ENCODE peak calls at places on chromosomes 7 and 10, in five cellular contexts. G is esophagus squamous epithelium, D is cardiac muscle cell, C is sigmoid colon, E is uterus. O is an unnamed sample. For H3K9me3, the result is how much of the 10 kb centered on the place peaks cover.

GRCh38 chr7:82081644-82082224 is 311.9 kb upstream of the HGF start:
- DNase-seq in D (no peak), E (no peak), G (no peak), C (no peak), O (peak)

GRCh38 chr10:515674-516073 is 173.8 kb downstream of the DIP2C start:
- DNase-seq in G (no peak), C (no peak), D (no peak), E (no peak), O (no peak)

GRCh38 chr7:36001546-36001945 is 151.5 kb upstream of the EEPD1 start:
- DNase-seq in E (no peak), D (no peak), C (no peak), G (no peak), O (no peak)

GRCh38 chr7:36048902-36049240 is 104.2 kb upstream of the EEPD1 start:
- DNase-seq in D (no peak), G (no peak), C (no peak), E (no peak), O (no peak)

GRCh38 chr7:127938588-127938987 is 92.6 kb downstream of the LRRC4 start:
- DNase-seq in E (no peak), G (no peak), C (no peak), D (no peak), O (no peak)

GRCh38 chr10:12484945-12485805 is 135.8 kb downstream of the CAMK1D start:
- DNase-seq in E (no peak), C (no peak), D (peak), G (no peak), O (no peak)

GRCh38 chr10:83585686-83586085 is 553.6 kb upstream of the GHITM start:
- DNase-seq in D (no peak), E (no peak), G (no peak), C (no peak), O (no peak)

GRCh38 chr7:29965030-29965429 is 24.6 kb downstream of the SCRN1 start:
- DNase-seq in G (no peak), D (no peak), E (no peak), C (no peak), O (no peak)

GRCh38 chr7:127654404-127655392 is 2.7 kb downstream of the SND1 start:
- DNase-seq in E (no peak), D (no peak), C (no peak), G (no peak), O (no peak)

GRCh38 chr7:6026011-6026819 is 5.0 kb upstream of the ANKRD61 start:
- DNase-seq in E (peak), C (peak), G (peak), D (peak), O (peak)

GRCh38 chr7:25098096-25099046 is 26.7 kb downstream of the CYCS start:
- DNase-seq in E (peak), D (peak), G (no peak), C (no peak), O (no peak)

GRCh38 chr10:17379151-17379690 is 75.2 kb downstream of the ST8SIA6 start:
- DNase-seq in D (no peak), G (no peak), E (no peak), C (no peak), O (no peak)

GRCh38 chr7:66013938-66014337 is 31.9 kb upstream of the GUSB start:
- DNase-seq in C (no peak), E (peak), D (peak), G (no peak), O (no peak)

GRCh38 chr10:84256510-84257342 is 11.9 kb downstream of the RGR start:
- DNase-seq in E (no peak), D (peak), C (no peak), G (no peak), O (no peak)

GRCh38 chr7:27095050-27095896 is 527 bp downstream of the HOXA1 start:
- DNase-seq in G (no peak), C (peak), E (no peak), D (no peak), O (no peak)

GRCh38 chr10:120195984-120196712 is 260.9 kb upstream of the PLPP4 start:
- DNase-seq in D (no peak), E (no peak), C (no peak), G (no peak), O (no peak)

GRCh38 chr7:73652541-73652949 is 15.1 kb upstream of the VPS37D start:
- DNase-seq in D (no peak), G (no peak), E (no peak), C (no peak), O (no peak)

GRCh38 chr10:89332092-89332633 is 4.4 kb downstream of the IFIT3 start:
- DNase-seq in C (no peak), E (peak), G (no peak), D (no peak), O (no peak)

GRCh38 chr10:111725035-111725434 is 458.5 kb downstream of the GPAM start:
- DNase-seq in D (no peak), C (no peak), G (no peak), E (no peak), O (no peak)

GRCh38 chr7:69620063-69620462 is 21.8 kb downstream of the AUTS2 start:
- DNase-seq in E (no peak), C (no peak), G (no peak), D (no peak), O (no peak)

GRCh38 chr10:18099420-18099819 is 40.8 kb upstream of the CACNB2 start:
- DNase-seq in D (no peak), G (no peak), C (no peak), E (no peak), O (no peak)

GRCh38 chr7:77434570-77434969 is 18.4 kb upstream of the GSAP start:
- DNase-seq in E (no peak), C (no peak), D (no peak), G (no peak), O (no peak)

GRCh38 chr7:135486258-135486657 is 23.6 kb downstream of the CNOT4 start:
- DNase-seq in E (no peak), D (no peak), C (no peak), G (no peak), O (no peak)

GRCh38 chr10:132592790-132593788 is 55.5 kb downstream of the INPP5A start:
- DNase-seq in G (no peak), D (no peak), C (peak), E (no peak), O (no peak)

GRCh38 chr10:101749511-101750016 is 26.4 kb downstream of the FGF8 start:
- DNase-seq in C (no peak), D (peak), G (no peak), E (no peak), O (no peak)

GRCh38 chr10:5613481-5613880 is 52.9 kb downstream of the ASB13 start:
- DNase-seq in G (no peak), D (no peak), E (no peak), C (no peak), O (peak)
- H3K27ac ChIP-seq in G (peak), D (no peak), E (no peak), C (peak), O (no peak)

GRCh38 chr7:70812511-70812910 is 319.4 kb upstream of the GALNT17 start:
- DNase-seq in D (no peak), G (no peak), E (no peak), C (no peak), O (no peak)

GRCh38 chr7:70810558-70811139 is 321.3 kb upstream of the GALNT17 start:
- DNase-seq in D (no peak), E (no peak), C (no peak), G (no peak), O (no peak)

GRCh38 chr7:70805360-70805759 is 326.6 kb upstream of the GALNT17 start:
- DNase-seq in D (no peak), G (no peak), C (no peak), E (no peak), O (no peak)

GRCh38 chr7:70807650-70808049 is 324.3 kb upstream of the GALNT17 start:
- DNase-seq in E (no peak), G (no peak), D (no peak), C (no peak), O (no peak)

GRCh38 chr7:70808876-70809275 is 323.1 kb upstream of the GALNT17 start:
- DNase-seq in G (no peak), C (no peak), D (no peak), E (no peak), O (no peak)
- TF ChIP-seq CTCF in G (no peak), C (no peak), D (no peak), E (no peak), O (no peak)

DNA sequence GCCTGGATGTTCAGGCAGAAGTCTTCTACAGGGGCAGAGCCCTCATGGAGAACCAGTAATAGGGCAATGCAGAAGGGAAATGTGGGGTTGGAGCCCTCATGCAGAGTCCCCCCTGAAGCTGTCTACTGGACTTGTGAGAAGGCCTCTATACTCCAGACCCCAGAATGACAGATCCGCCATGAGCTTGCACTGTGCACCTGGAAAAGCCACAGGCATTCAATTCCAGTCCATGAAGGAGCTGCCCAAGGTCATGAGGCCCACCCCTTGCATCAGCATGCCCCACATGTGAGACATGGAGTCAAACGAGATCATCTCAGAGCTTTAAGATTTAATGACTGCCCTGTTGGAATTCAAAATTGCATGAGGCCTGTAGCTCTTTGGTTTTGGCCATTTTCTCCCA is 4.9 kb upstream of the ZNF679 start:
- DNase-seq in D (no peak), G (no peak), C (no peak), E (no peak), O (no peak)
- H3K9me3 ChIP-seq in D (under half), G (under half), C (under half), E (under half), O (under half)

DNA sequence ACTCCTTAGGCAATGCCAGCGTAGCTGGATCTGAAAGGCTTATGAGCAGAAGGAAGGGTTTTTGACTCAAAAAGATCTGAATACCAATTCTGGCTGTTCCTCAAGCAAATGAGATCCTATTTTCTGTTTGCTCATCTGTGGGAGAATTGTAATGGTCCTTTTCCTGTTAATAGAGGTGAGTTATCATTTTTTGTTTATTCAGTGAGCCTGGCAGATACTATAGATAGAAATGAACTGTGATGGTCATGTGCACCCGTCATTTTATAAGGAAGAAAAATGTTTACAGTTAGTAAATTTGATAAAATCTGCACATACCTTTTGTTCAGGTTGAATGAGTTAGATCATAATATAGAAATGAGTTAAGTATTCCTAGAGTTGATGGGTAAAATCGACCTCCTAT is 97.7 kb downstream of the ACTR3B start:
- DNase-seq in E (no peak), G (no peak), C (no peak), D (no peak), O (no peak)
- H3K27ac ChIP-seq in E (no peak), G (no peak), C (no peak), D (no peak), O (no peak)

DNA sequence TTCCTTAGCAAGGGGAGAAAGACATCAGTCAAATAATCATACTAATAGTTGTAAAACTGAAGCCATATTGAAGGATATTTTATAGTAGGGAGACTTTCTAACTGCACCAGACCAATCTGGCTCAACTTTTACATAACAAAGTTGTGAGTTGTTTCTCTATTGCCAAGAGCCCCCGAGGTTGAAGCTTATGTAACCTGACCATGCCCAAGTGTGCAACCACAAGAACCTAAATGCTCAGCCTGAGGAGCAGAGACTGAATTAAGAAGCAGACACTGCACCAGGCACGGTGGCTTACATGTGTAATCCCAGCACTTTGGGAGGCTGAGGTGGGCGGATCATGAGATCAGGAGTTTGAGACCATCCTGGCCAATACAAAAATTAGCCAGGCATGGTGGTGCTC is 77.3 kb upstream of the ARMC3 start:
- DNase-seq in D (no peak), E (no peak), C (no peak), G (no peak), O (no peak)
- TF ChIP-seq CTCF in D (no peak), E (no peak), C (no peak), G (no peak), O (no peak)

GRCh38 chr7:57308631-57309408 is 141.2 kb upstream of the ZNF716 start:
- DNase-seq in E (no peak), C (no peak), D (no peak), G (no peak), O (no peak)
- H3K9me3 ChIP-seq in E (under half), C (under half), D (under half), G (under half), O (under half)

GRCh38 chr7:46168231-46168630 is 247.2 kb upstream of the IGFBP3 start:
- DNase-seq in C (no peak), D (no peak), E (no peak), G (no peak), O (no peak)

GRCh38 chr7:46170792-46171191 is 249.7 kb upstream of the IGFBP3 start:
- DNase-seq in C (no peak), G (no peak), D (no peak), E (no peak), O (no peak)

GRCh38 chr7:46170021-46170420 is 248.9 kb upstream of the IGFBP3 start:
- DNase-seq in D (no peak), E (no peak), C (no peak), G (no peak), O (no peak)

GRCh38 chr7:46169384-46169755 is 248.3 kb upstream of the IGFBP3 start:
- DNase-seq in G (no peak), D (no peak), C (no peak), E (no peak), O (no peak)

DNA sequence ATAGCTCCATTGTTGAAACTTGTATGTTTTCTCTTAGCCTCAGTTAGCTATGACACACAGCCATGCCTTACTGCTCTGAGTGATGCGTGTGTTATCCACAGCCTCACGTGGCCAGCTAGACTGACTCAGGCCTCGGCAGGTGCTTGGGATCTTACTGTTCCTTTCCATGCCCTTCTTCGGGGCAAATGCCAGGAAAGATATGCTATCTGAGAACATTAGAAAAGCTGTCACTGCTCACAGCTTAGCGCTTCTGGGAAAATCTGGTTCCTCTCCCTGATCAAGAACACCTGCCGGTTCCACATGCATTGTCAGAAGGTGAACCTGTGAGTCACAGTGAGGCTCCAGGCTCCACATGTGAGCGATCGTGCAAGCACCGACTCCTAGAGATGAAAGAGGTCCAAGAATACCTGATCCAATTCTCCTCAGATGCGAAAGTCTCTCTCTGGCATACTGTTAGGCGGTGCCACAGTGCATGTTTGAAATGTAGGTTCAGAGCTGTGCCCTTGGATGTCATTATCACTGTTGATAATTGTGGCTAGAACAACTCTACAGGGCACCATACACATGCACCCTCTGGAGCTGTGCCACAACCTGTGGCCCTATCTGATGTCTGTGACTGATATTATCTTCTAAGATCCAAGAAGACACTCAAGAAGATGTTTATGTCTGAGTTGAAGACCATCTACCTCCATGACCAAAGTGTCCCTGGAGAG is 247.8 kb upstream of the IGFBP3 start:
- DNase-seq in D (no peak), C (no peak), G (no peak), E (no peak), O (peak)
- H3K27ac ChIP-seq in D (no peak), C (no peak), G (no peak), E (no peak), O (no peak)

GRCh38 chr10:80197972-80198591 is 7.3 kb downstream of the ANXA11 start:
- DNase-seq in G (no peak), C (no peak), D (no peak), E (no peak), O (no peak)

GRCh38 chr10:80200687-80201086 is 4.7 kb downstream of the ANXA11 start:
- DNase-seq in D (no peak), G (no peak), E (no peak), C (no peak), O (no peak)

GRCh38 chr10:80201592-80202256 is 3.6 kb downstream of the ANXA11 start:
- DNase-seq in G (no peak), C (no peak), E (no peak), D (no peak), O (no peak)

GRCh38 chr10:80200259-80200658 is 5.1 kb downstream of the ANXA11 start:
- DNase-seq in G (no peak), E (no peak), C (no peak), D (no peak), O (no peak)

DNA sequence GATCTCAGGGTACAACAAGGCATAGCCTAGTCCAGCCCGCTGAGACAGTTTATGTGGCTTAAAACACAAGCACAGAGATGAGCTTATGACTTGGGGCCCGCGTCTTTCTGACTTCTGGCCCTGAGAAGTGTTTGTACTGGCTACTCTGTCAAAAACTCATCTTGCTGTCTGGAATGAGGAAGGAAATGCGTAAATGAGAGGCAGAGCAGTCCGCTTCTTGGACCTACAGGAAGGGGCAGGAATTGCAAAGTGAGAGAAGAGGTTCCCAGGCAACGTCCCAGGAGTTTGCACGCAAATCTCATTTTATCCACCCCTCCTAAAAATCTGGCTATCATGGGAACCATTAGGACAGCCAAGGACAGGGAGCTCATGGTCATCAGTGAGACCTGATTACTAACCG is 5.5 kb downstream of the ANXA11 start:
- DNase-seq in E (no peak), C (no peak), D (no peak), G (no peak), O (no peak)
- TF ChIP-seq CTCF in E (no peak), C (no peak), D (peak), G (no peak), O (no peak)

GRCh38 chr7:101575168-101575567 is 53.9 kb downstream of the MYL10 start:
- DNase-seq in C (no peak), G (no peak), D (no peak), E (no peak), O (no peak)
- H3K9me3 ChIP-seq in C (under half), G (under half), D (under half), E (under half), O (under half)

GRCh38 chr7:98681496-98681895 is 64.4 kb downstream of the NPTX2 start:
- DNase-seq in E (no peak), D (no peak), C (no peak), G (no peak), O (no peak)
- H3K27ac ChIP-seq in E (no peak), D (no peak), C (no peak), G (no peak), O (no peak)

O was measured in kidney.